ENCODE peak calls at places on chromosomes 7 and 10, in five cellular contexts. K is right cardiac atrium, T is astrocyte, U is lower lobe of right lung, G is heart left ventricle. F is an unnamed sample.

GRCh38 chr10:124642076-124642710 is 102.0 kb downstream of the FAM53B start:
- DNase-seq in K (peak; percentile 89), T (no peak), U (peak; percentile 85), G (peak; percentile 77), F (no peak)

GRCh38 chr10:103096130-103096529 is 96.9 kb downstream of the NT5C2 start:
- DNase-seq in K (no peak), T (no peak), U (no peak), G (no peak), F (no peak)

GRCh38 chr10:24249829-24250415 is 41.0 kb downstream of the KIAA1217 start:
- DNase-seq in K (no peak), T (peak; percentile 92), U (no peak), G (no peak), F (no peak)

GRCh38 chr7:155108144-155108901 is 38.2 kb downstream of the HTR5A start:
- DNase-seq in K (no peak), T (no peak), U (no peak), G (no peak), F (no peak)

GRCh38 chr10:63409465-63410027 is 56.2 kb downstream of the JMJD1C start:
- DNase-seq in K (no peak), T (peak; percentile 63), U (no peak), G (no peak), F (no peak)

GRCh38 chr10:53387546-53387945 is 615.0 kb upstream of the MBL2 start:
- DNase-seq in K (no peak), T (peak; percentile 8), U (no peak), G (no peak), F (no peak)

GRCh38 chr10:77877461-77878344 is 48.9 kb downstream of the DLG5 start:
- DNase-seq in K (peak; percentile 80), T (peak; percentile 59), U (no peak), G (peak; percentile 68), F (peak; percentile 64)

GRCh38 chr10:103800789-103801540 is 54.4 kb downstream of the SH3PXD2A start:
- DNase-seq in K (no peak), T (no peak), U (no peak), G (no peak), F (no peak)

GRCh38 chr7:75725306-75725705 is 13.4 kb downstream of the HIP1 start:
- DNase-seq in K (no peak), T (no peak), U (no peak), G (no peak), F (no peak)

GRCh38 chr7:75721426-75721825 is 17.3 kb downstream of the HIP1 start:
- DNase-seq in K (no peak), T (no peak), U (peak; percentile 3), G (no peak), F (no peak)

GRCh38 chr7:75723444-75723843 is 15.3 kb downstream of the HIP1 start:
- DNase-seq in K (no peak), T (no peak), U (peak; percentile 3), G (no peak), F (no peak)

GRCh38 chr7:75719626-75720025 is 19.1 kb downstream of the HIP1 start:
- DNase-seq in K (no peak), T (no peak), U (no peak), G (no peak), F (no peak)

DNA sequence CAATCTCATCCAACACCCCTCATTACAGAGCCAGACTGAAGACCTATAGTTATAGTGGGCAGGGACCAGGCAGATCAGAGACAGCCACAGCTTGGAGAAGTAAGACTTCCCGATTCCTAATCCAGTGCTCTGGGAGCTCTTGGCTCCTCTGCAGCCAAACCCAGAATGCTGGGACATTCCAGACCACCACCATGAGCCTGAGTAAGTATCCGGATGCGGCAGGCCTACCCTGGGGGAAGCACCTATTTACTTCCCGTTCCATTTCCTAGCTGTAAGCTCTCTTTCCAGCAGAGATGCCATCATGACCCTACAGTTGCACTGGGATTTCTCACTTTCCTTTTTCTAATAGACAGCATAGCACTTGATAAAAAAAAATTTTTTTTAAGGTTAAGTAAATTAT is 16.4 kb downstream of the HIP1 start:
- DNase-seq in K (no peak), T (no peak), U (peak; percentile 13), G (no peak), F (no peak)
- H3K4me3 ChIP-seq in K (no peak overlapping the region), T (no peak overlapping the region), U (no peak overlapping the region), G (no peak overlapping the region), F (no peak overlapping the region)

DNA sequence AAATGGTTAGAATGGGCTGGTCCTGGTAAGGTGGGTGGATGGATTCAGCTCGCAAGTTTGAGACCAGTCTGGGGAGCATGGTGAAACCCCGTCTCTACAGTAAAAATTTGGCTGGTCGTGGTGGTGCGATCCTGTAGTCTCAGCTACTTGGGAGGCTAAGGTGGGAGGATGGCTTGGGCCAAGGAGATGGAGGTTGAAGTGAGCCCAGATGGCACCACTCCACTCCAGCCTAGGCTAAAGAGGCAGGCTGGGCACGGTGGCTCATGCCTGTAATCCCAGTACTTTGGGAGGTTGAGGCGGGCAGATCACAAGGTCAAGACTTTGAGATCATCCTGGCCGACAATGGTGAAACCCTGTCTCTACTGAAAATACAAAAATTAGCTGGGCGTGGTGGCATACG is 15.3 kb downstream of the IFT22 start:
- DNase-seq in K (no peak), T (no peak), U (no peak), G (no peak), F (no peak)
- H3K9me3 ChIP-seq in K (peaks cover 11% of the 10 kb centered on the region), T (peaks cover 8% of the 10 kb centered on the region), U (peaks cover 10% of the 10 kb centered on the region), G (peaks cover 10% of the 10 kb centered on the region), F (no peaks in the 10 kb centered on the region)

DNA sequence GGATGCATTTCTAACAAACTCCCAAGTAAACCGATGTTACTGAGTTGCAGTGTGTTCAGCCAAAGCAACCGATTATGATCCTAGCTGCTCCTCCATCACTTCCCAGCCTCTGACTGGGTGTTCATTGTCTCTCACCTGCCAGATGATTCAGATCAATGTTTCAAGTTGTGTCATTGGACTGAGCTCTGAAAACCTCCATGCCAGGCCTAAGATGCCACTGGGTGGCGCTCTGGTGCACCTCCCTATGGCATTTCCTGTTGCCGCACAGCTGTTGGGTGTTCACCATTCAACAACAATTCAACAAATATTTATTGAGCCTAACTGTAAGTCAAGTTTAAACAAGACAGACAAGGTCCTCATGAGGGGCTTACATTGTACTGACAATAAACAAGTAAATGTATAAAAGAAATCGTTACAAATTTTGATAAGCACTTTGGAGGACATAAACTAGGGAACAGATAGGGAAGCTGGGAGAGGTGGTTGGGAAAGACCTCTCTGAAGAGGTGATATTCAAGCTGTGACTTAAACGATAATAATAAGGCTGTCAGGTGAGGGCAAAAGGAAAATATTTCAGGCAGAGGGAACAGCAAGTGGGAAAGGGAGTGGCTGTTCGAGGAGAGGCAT is 22.8 kb downstream of the RGR start:
- DNase-seq in K (peak; percentile 66), T (peak; percentile 10), U (peak; percentile 67), G (peak; percentile 36), F (peak; percentile 47)
- H3K27me3 ChIP-seq in K (no peaks in the 10 kb centered on the region), T (no peaks in the 10 kb centered on the region), U (no peaks in the 10 kb centered on the region), G (no peaks in the 10 kb centered on the region), F (no peaks in the 10 kb centered on the region)

DNA sequence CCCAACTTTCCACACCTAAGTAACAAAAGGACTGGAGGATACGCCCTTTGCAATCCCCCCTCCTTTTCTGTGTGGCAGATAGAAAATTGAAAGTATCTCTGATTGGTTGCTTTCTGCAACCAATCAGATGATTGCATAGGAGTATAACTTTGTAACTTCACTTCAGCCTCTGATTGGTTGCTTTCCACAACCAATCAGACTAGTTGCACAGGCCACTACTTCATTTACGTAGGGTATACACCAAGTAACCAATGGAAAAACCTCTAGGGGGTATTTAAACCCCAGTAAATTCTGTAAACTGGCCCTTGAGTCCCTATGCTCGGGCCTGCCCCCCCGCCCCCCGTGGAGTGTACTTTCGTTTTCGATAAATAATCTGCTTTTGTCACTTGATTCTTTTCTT is 1080.4 kb downstream of the CNTNAP2 start:
- DNase-seq in K (no peak), T (no peak), U (no peak), G (no peak), F (peak; percentile 2)
- H3K4me3 ChIP-seq in K (no peak overlapping the region), T (no peak overlapping the region), U (no peak overlapping the region), G (no peak overlapping the region), F (peak overlapping the region; percentile 44)

GRCh38 chr7:57505176-57505575 is 55.2 kb downstream of the ZNF716 start:
- DNase-seq in K (no peak), T (no peak), U (no peak), G (no peak), F (no peak)
- H3K9me3 ChIP-seq in K (no peaks in the 10 kb centered on the region), T (peaks cover 3% of the 10 kb centered on the region), U (peaks cover 23% of the 10 kb centered on the region), G (peaks cover 37% of the 10 kb centered on the region), F (no peaks in the 10 kb centered on the region)

GRCh38 chr7:27210441-27211083 is 10.7 kb upstream of the HOXA13 start:
- DNase-seq in K (peak; percentile 75), T (no peak), U (no peak), G (no peak), F (peak; percentile 28)

GRCh38 chr7:27211694-27212316 is 11.9 kb upstream of the HOXA13 start:
- DNase-seq in K (no peak), T (no peak), U (no peak), G (no peak), F (no peak)

GRCh38 chr7:27209933-27210440 is 10.1 kb upstream of the HOXA13 start:
- DNase-seq in K (no peak), T (no peak), U (no peak), G (no peak), F (no peak)

GRCh38 chr7:27212587-27213149 is 12.8 kb upstream of the HOXA13 start:
- DNase-seq in K (no peak), T (no peak), U (no peak), G (no peak), F (no peak)

DNA sequence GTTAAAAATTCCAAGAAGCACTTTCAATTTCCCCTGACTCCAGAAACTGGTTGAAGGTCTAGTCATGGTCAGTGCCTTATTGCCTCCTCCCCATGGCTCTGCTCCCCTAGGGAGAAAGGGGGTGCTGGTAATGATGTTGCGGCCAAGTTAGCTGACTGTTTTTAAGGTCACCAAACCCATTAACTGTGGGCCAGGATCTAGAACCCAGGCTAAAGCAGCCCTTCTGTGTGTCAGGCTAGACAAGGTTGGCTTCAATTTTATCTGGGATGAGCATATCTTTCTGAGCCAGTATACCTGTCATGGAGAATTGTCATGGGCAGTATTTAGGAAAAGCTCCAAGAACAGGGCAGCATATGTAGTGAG is 11.2 kb upstream of the HOXA13 start:
- DNase-seq in K (no peak), T (no peak), U (no peak), G (no peak), F (no peak)
- H3K27me3 ChIP-seq in K (peaks cover 5% of the 10 kb centered on the region), T (peaks cover 100% of the 10 kb centered on the region), U (peaks cover 98% of the 10 kb centered on the region), G (peaks cover 78% of the 10 kb centered on the region), F (no peaks in the 10 kb centered on the region)

GRCh38 chr7:25496394-25497103 is 268.3 kb upstream of the NPVF start:
- DNase-seq in K (no peak), T (no peak), U (no peak), G (no peak), F (no peak)
- H3K4me3 ChIP-seq in K (no peak overlapping the region), T (no peak overlapping the region), U (peak overlapping the region; percentile 15), G (no peak overlapping the region), F (no peak overlapping the region)

DNA sequence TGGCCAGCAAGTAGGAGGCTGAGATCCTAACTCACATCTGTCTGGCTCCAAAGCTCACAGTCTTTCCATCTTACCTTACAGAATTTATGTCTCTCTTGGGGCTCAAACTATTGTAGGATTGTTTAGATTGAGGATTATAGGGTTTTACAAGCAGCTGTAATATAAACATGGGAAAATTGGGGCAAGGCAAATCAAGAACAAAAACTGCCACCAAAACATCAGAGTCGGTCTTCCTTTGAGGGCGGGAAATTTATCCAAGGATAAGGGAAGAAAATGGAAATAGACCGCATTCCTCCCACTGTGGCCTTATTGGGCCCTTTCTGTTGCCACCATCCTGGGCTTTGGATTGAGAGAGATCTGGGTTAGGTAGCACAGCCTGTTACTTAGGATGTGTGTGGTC is 22.5 kb downstream of the RBM20 start:
- DNase-seq in K (no peak), T (no peak), U (no peak), G (no peak), F (no peak)
- H3K9me3 ChIP-seq in K (no peaks in the 10 kb centered on the region), T (no peaks in the 10 kb centered on the region), U (no peaks in the 10 kb centered on the region), G (no peaks in the 10 kb centered on the region), F (no peaks in the 10 kb centered on the region)

GRCh38 chr7:27197137-27198042 is 2.5 kb downstream of the HOXA13 start:
- DNase-seq in K (no peak), T (no peak), U (no peak), G (no peak), F (no peak)
- H3K27me3 ChIP-seq in K (no peaks in the 10 kb centered on the region), T (peaks cover 94% of the 10 kb centered on the region), U (peaks cover 94% of the 10 kb centered on the region), G (peaks cover 86% of the 10 kb centered on the region), F (peaks cover 11% of the 10 kb centered on the region)

F was measured in MG63.